ENCODE peak calls at places on chromosomes 16 and 17, in five cellular contexts. C is uterus, S is A549, E is cardiac fibroblast, I is mesothelial cell of epicardium. J is an unnamed sample.

GRCh38 chr17:77375917-77376651 is 235.3 kb downstream of the SEC14L1 start:
- DNase-seq in C (peak), S (no peak), E (peak), I (no peak), J (no peak)

GRCh38 chr16:82627811-82628339 is 1.1 kb downstream of the CDH13 start:
- DNase-seq in C (peak), S (no peak), E (peak), I (no peak), J (no peak)

GRCh38 chr16:55081622-55082593 is 151.2 kb downstream of the IRX5 start:
- DNase-seq in C (no peak), S (no peak), E (no peak), I (no peak), J (no peak)

GRCh38 chr17:44159519-44160210 is 10.8 kb upstream of the ASB16 start:
- DNase-seq in C (no peak), S (no peak), E (peak), I (no peak), J (no peak)

GRCh38 chr17:19237389-19238166 is 412 bp downstream of the EPN2 start:
- DNase-seq in C (no peak), S (peak), E (no peak), I (peak), J (no peak)

GRCh38 chr16:88116121-88116900 is 165.1 kb downstream of the BANP start:
- DNase-seq in C (no peak), S (no peak), E (peak), I (no peak), J (no peak)

GRCh38 chr17:50055426-50056216 is at the start of gene ITGA3:
- DNase-seq in C (peak), S (peak), E (peak), I (peak), J (peak)

GRCh38 chr17:29615492-29616299 is 7.0 kb downstream of the CORO6 start:
- DNase-seq in C (peak), S (peak), E (peak), I (no peak), J (peak)

GRCh38 chr16:84502581-84502980 is 1.9 kb downstream of the MEAK7 start:
- DNase-seq in C (no peak), S (no peak), E (no peak), I (no peak), J (no peak)

GRCh38 chr17:39872700-39873099 is 4.7 kb downstream of the ZPBP2 start:
- DNase-seq in C (no peak), S (no peak), E (peak), I (no peak), J (no peak)
- TF ChIP-seq CTCF in C (no peak), S (peak), E (peak), I (no peak), J (peak)

GRCh38 chr17:33523577-33523981 is 230.5 kb upstream of the ASIC2 start:
- DNase-seq in C (peak), S (no peak), E (peak), I (no peak), J (no peak)

GRCh38 chr17:33521784-33522183 is 228.7 kb upstream of the ASIC2 start:
- DNase-seq in C (no peak), S (no peak), E (no peak), I (no peak), J (no peak)

GRCh38 chr17:33519692-33520091 is 226.6 kb upstream of the ASIC2 start:
- DNase-seq in C (peak), S (no peak), E (no peak), I (no peak), J (no peak)

GRCh38 chr17:33520404-33521032 is 227.4 kb upstream of the ASIC2 start:
- DNase-seq in C (peak), S (peak), E (peak), I (peak), J (no peak)

DNA sequence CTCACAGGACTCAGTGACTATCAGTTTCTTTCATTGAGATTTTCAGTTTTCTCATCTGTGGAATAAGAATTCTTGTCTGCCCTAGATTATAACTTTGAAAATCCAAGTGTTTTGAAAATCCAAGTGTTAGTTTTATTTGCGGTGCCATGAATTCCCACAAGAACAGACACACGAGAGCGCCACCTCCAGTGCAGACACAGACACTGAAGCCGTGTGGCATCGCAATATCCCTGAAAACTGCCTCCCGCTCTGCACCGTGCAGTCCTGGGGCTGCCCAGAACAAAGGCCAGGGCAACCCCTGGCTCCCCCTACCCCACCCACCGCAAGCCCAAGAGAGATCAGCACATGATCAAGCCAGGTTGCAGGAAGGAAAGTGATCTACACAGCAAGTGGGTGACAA is 229.5 kb upstream of the ASIC2 start:
- DNase-seq in C (no peak), S (no peak), E (no peak), I (no peak), J (no peak)
- TF ChIP-seq CTCF in C (no peak), S (no peak), E (no peak), I (no peak), J (peak)

DNA sequence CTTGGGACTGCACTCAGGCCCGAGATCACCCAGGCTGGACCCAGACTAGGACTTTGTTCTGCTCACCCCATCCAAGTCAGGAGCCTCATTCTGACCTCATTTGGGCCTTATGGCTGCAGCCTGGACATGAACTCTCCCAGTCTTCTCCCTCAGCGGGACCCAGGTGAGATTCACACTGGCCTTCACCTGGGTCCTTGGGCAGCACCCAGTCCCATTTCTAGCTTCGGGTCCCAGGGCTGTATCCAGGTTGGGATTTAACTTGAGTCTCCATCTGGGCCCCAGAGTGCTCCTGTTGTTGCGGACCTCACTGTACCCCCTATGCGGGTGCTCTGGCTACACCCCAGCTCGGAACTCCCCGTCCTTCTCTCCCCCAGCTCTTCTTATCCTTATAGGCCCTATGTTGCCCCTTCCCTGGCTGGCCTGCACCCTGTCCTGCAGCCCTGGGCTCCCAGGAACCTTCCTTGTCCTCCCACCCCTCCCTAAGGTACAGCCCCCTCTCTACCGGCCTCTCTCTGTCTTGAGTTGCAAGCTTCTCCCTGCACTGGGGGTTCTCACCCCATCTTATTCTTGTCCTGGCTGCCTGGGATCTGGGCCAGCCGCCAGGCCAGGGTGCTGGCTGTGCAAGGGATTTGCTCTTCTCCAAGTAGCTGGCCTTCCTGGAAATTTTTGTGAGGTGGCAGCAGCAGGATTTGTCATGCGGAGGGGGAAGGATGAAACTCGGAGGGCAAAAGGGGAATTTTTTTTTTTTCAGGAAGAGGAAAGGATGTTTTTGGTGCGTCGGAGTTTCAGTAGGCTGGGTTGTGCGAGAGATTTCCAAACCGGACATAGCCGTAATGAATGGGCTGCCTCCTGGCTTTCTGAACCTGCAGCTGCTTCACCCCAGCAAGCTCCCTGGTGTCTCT is 904 bp downstream of the MAP2K3 start:
- DNase-seq in C (peak), S (no peak), E (peak), I (no peak), J (no peak)
- TF ChIP-seq CTCF in C (no peak), S (no peak), E (peak), I (no peak), J (no peak)

GRCh38 chr17:7589891-7590611 is at the start of gene SOX15:
- DNase-seq in C (no peak), S (no peak), E (no peak), I (no peak), J (no peak)

GRCh38 chr17:7588553-7589203 is 1.2 kb downstream of the SOX15 start:
- DNase-seq in C (peak), S (no peak), E (no peak), I (no peak), J (no peak)

GRCh38 chr17:7590743-7591142 is 849 bp upstream of the SOX15 start:
- DNase-seq in C (no peak), S (peak), E (no peak), I (no peak), J (peak)

GRCh38 chr17:7587831-7588230 is 2.1 kb downstream of the SOX15 start:
- DNase-seq in C (peak), S (no peak), E (no peak), I (no peak), J (no peak)

GRCh38 chr17:7589204-7589868 is 558 bp downstream of the SOX15 start:
- DNase-seq in C (peak), S (peak), E (peak), I (peak), J (peak)
- TF ChIP-seq CTCF in C (peak), S (peak), E (peak), I (peak), J (peak)

GRCh38 chr17:38864636-38865398 is 5.0 kb upstream of the LASP1 start:
- DNase-seq in C (no peak), S (peak), E (peak), I (no peak), J (no peak)
- TF ChIP-seq CTCF in C (no peak), S (peak), E (peak), I (no peak), J (peak)

DNA sequence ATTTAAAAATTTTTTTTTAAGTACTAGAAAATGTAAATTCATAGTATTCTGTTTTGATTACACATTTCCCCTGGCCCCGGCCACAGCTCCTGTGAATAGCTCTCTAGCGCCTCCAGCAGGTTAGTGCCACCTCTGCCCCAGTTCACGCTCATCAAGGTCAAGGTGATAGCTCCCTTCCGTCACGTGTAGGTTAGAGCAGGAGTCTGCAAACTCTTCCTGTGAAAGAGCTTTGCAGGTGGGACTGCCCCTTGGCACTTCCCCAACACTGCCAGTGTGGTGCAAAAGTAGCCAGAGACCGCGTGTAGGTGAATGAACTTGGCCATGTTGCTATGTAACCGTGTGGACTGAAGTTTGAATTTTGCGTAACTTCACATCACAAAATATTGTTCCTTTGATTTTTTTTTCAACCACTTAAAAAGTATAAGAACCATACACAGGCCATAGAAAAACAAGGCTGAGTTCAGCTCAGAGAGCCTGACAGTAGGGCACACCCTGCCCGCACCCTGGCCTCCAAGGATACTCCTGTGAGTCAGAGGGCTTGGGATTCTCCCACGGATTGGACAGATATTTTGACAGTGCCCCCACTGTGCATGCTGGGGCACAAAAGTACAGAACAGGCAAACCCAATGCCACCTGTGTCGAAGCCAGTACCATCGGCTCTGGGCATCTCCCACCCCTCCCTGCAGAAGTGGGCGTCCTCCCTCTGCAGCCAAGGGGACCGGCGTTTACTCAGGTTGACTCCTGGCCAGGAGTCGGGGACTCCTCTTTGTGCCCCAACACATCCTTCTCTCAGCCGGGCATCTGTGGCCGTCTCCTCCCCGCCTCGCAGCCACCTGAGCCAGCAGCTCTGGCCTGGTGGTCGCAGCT is 92.0 kb upstream of the CHMP6 start:
- DNase-seq in C (no peak), S (peak), E (peak), I (no peak), J (peak)
- TF ChIP-seq CTCF in C (no peak), S (peak), E (peak), I (peak), J (peak)

GRCh38 chr17:40021471-40021961 is 6.3 kb downstream of the CSF3 start:
- DNase-seq in C (peak), S (peak), E (peak), I (no peak), J (no peak)

GRCh38 chr17:40018211-40019121 is 3.2 kb downstream of the CSF3 start:
- DNase-seq in C (peak), S (no peak), E (peak), I (no peak), J (peak)

GRCh38 chr17:40017422-40018080 is 2.3 kb downstream of the CSF3 start:
- DNase-seq in C (peak), S (no peak), E (no peak), I (no peak), J (peak)

GRCh38 chr17:40020146-40020545 is 4.9 kb downstream of the CSF3 start:
- DNase-seq in C (no peak), S (no peak), E (no peak), I (no peak), J (no peak)

DNA sequence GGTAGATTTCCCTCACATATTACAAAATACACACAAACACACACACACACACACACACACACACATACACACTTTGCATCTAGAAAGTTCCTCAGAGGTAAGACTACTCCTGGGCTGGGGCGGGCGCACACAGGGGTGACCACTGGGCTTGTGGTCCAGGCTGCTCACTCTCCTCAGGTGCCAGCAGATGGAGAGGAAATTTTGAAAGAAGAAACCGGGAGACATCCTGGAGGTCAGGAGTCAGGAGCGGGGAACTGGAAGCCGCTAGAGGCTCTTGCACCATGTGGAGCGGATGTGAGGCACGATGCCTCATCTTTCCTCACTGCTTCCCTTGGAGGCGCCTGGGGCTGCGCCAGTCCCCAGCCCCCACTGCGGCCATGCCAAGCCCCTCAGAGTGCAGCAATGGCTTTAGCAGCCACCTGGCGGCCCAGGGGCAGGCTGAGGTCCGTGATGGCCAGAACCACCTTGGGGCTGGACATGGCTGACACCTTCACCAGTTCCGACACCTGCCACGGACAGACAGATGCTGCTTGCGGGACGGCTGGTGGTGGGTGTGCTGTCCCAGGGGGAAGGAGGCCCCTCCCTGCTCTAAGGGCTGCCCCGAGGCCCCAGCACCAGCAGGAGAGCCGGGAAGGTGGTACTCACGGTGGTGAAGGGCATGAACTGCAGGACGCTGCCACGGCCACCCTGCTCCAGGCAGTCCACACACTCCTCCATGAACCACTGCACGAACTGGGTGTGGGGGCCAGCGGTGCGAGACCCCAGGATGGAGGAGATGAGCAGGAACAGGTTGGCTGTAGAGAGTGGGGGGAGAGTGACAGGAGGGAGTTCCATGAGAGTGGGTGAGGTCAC is 4.1 kb downstream of the CSF3 start:
- DNase-seq in C (peak), S (no peak), E (peak), I (no peak), J (peak)
- TF ChIP-seq CTCF in C (peak), S (no peak), E (no peak), I (no peak), J (no peak)

J was measured in D721Med.